ENCODE peak calls at places on chromosomes 12 and 14, in seven cellular contexts. Y, M, F, A, E, W and K are unnamed samples.

GRCh38 chr14:36462890-36463289 is 57.1 kb downstream of the NKX2-1 start:
- DNase-seq in Y (no peak), M (no peak), F (no peak), A (no peak), E (no peak), W (no peak), K (no peak)

GRCh38 chr14:26596722-26597030 is 1.2 kb downstream of the NOVA1 start:
- DNase-seq in Y (no peak), M (peak), F (peak), A (no peak), E (no peak), W (no peak), K (no peak)

GRCh38 chr12:1576410-1577240 is 17.8 kb downstream of the FBXL14 start:
- DNase-seq in Y (peak), M (peak), F (peak), A (no peak), E (no peak), W (no peak), K (no peak)

GRCh38 chr12:100706029-100706428 is 88.5 kb upstream of the ANO4 start:
- DNase-seq in Y (no peak), M (peak), F (no peak), A (peak), E (peak), W (no peak), K (no peak)

GRCh38 chr14:104109121-104109541 is 23.6 kb downstream of the ASPG start:
- DNase-seq in Y (peak), M (no peak), F (no peak), A (no peak), E (no peak), W (no peak), K (no peak)

GRCh38 chr12:7047318-7047717 is 13.2 kb upstream of the C1S start:
- DNase-seq in Y (no peak), M (no peak), F (no peak), A (no peak), E (no peak), W (no peak), K (no peak)

GRCh38 chr12:127363392-127363791 is 903.6 kb upstream of the TMEM132C start:
- DNase-seq in Y (no peak), M (no peak), F (no peak), A (peak), E (peak), W (no peak), K (no peak)

GRCh38 chr14:75303415-75303814 is 24.8 kb downstream of the FOS start:
- DNase-seq in Y (peak), M (peak), F (peak), A (peak), E (peak), W (peak), K (peak)

GRCh38 chr14:77124345-77125274 is 17.0 kb downstream of the ZDHHC22 start:
- DNase-seq in Y (peak), M (peak), F (peak), A (no peak), E (no peak), W (peak), K (peak)

GRCh38 chr12:127393896-127394295 is 873.1 kb upstream of the TMEM132C start:
- DNase-seq in Y (no peak), M (peak), F (no peak), A (peak), E (no peak), W (no peak), K (no peak)

GRCh38 chr12:51904951-51905471 is 2.3 kb upstream of the ACVRL1 start:
- DNase-seq in Y (no peak), M (peak), F (peak), A (no peak), E (no peak), W (no peak), K (no peak)

GRCh38 chr14:106875503-106875902 is 1349.1 kb downstream of the TMEM121 start:
- DNase-seq in Y (no peak), M (no peak), F (no peak), A (peak), E (no peak), W (peak), K (no peak)

GRCh38 chr14:96741151-96741977 is 55.8 kb upstream of the VRK1 start:
- DNase-seq in Y (peak), M (peak), F (peak), A (peak), E (no peak), W (peak), K (peak)

GRCh38 chr14:91059576-91060471 is 617 bp downstream of the RPS6KA5 start:
- DNase-seq in Y (peak), M (no peak), F (no peak), A (peak), E (no peak), W (peak), K (no peak)

GRCh38 chr14:99968931-99969330 is 96.3 kb upstream of the EVL start:
- DNase-seq in Y (no peak), M (peak), F (no peak), A (no peak), E (no peak), W (no peak), K (no peak)

GRCh38 chr12:110704750-110705149 is 15.8 kb upstream of the HVCN1 start:
- DNase-seq in Y (no peak), M (no peak), F (no peak), A (peak), E (peak), W (no peak), K (no peak)

GRCh38 chr14:60183724-60184596 is 18.8 kb upstream of the DHRS7 start:
- DNase-seq in Y (no peak), M (peak), F (no peak), A (peak), E (peak), W (no peak), K (no peak)

GRCh38 chr12:118430516-118430915 is 54.2 kb downstream of the SUDS3 start:
- DNase-seq in Y (no peak), M (no peak), F (no peak), A (no peak), E (no peak), W (no peak), K (no peak)

GRCh38 chr14:59707778-59708635 is 131.4 kb upstream of the CCDC175 start:
- DNase-seq in Y (no peak), M (peak), F (no peak), A (peak), E (no peak), W (no peak), K (no peak)

GRCh38 chr14:104891664-104892500 is 26.8 kb downstream of the CEP170B start:
- DNase-seq in Y (peak), M (no peak), F (peak), A (no peak), E (no peak), W (peak), K (no peak)

GRCh38 chr12:63353559-63353958 is 202.6 kb upstream of the AVPR1A start:
- DNase-seq in Y (no peak), M (no peak), F (no peak), A (peak), E (no peak), W (no peak), K (no peak)

GRCh38 chr12:81208193-81208946 is 130.5 kb downstream of the ACSS3 start:
- DNase-seq in Y (peak), M (peak), F (no peak), A (no peak), E (no peak), W (no peak), K (no peak)

GRCh38 chr12:27025116-27025515 is 2.8 kb downstream of the MED21 start:
- DNase-seq in Y (no peak), M (no peak), F (no peak), A (no peak), E (no peak), W (no peak), K (no peak)

GRCh38 chr12:15979096-15980091 is 68.3 kb downstream of the DERA start:
- DNase-seq in Y (no peak), M (peak), F (no peak), A (peak), E (no peak), W (no peak), K (no peak)

GRCh38 chr12:131060011-131060703 is 106.5 kb downstream of the ADGRD1 start:
- DNase-seq in Y (no peak), M (no peak), F (peak), A (no peak), E (no peak), W (no peak), K (no peak)

GRCh38 chr14:71692496-71692895 is 239.7 kb upstream of the RGS6 start:
- DNase-seq in Y (no peak), M (peak), F (no peak), A (peak), E (no peak), W (no peak), K (no peak)

GRCh38 chr12:124174406-124174805 is 120.5 kb upstream of the RFLNA start:
- DNase-seq in Y (no peak), M (peak), F (no peak), A (no peak), E (no peak), W (no peak), K (no peak)

GRCh38 chr14:61654026-61654425 is 41.3 kb upstream of the HIF1A start:
- DNase-seq in Y (no peak), M (no peak), F (no peak), A (no peak), E (no peak), W (no peak), K (no peak)

GRCh38 chr14:89182326-89182725 is 234.7 kb downstream of the FOXN3 start:
- DNase-seq in Y (no peak), M (no peak), F (no peak), A (no peak), E (no peak), W (no peak), K (no peak)

GRCh38 chr12:10098762-10099161 is at the start of gene CLEC1A:
- DNase-seq in Y (peak), M (no peak), F (peak), A (no peak), E (no peak), W (no peak), K (no peak)

GRCh38 chr12:400828-401227 is 616 bp upstream of the CCDC77 start:
- DNase-seq in Y (no peak), M (no peak), F (no peak), A (no peak), E (no peak), W (no peak), K (no peak)

GRCh38 chr12:402127-402456 is 648 bp downstream of the CCDC77 start:
- DNase-seq in Y (no peak), M (peak), F (no peak), A (peak), E (no peak), W (no peak), K (no peak)

DNA sequence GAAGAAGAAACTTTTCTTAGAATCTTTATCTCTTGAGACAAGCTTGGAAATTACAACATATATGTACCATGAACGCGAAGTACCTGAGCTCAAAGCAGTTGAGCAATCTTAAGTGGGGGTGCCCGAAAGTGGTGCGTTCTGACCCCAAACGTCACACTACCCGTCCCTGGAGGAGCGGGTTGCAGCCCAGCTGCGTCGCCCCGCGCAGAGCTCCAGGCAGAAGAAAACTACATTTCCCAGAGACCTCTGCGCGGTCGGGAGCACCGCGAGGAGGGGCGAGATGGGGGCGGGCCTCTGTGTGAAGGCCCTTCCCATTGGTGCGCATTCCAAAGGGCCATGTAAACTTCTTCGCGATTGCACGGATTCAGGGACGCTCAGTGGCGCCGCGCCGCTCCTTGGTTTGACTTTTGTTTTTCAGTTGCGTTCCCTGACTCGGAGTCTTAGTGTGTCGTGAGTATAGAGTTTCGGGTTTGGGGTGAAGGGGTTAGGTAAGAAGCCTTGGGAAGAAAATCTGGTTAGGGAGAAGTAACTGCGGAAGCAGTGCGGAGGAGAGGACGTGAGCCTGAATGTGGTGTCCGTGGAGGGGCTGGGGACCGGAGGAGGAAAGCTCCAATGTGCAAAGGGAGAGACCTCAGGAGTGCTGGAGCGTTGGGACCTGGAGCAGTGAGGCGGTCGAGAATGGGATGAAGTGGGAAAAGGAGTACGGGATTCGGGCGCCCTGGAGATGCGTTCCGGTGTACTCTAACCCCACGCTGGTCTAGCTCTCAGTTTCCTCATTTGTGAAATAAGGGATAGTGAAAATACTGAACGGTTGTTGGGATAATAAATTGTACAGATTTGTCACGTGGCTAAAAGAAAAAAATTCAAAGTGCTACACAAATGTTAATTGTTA is at the start of gene CCDC77:
- DNase-seq in Y (peak), M (peak), F (peak), A (peak), E (peak), W (peak), K (peak)
- TF ChIP-seq CTCF in Y (no peak), M (peak), F (peak), A (peak), E (peak), W (no peak), K (peak)

DNA sequence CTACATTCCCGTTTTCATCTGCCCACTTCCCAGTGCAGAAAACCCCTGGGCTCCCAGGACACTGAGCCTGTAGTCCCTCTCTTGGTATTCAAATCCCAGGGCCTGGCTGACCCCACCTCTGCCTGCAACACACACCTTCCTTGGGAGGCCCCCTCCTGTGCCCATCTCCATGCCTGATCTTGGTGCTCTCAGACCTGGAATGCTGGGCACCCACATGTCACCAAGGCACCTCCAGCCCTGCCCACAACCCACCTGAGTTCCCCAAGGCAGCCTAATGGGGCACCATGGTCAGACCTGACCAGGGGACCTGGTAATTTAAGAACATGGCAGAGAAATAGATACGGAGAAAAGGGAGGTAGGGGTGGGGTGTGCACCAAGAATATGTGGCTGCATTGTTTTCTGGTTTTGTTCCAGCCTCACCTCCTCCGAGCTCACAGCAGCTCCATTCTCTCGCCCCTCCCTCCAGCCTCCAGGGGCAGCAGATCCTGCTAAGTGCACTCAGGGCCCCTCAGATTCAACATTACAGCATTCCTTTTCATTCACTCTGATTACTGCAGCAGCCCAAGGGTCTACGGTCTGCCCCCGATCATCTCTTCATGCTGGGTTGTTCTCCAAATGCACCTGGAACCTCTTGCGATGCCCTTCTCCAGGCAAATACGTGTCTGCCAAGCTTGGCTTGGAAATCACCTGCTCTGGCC is 9.2 kb upstream of the HSP90AA1 start:
- DNase-seq in Y (peak), M (peak), F (no peak), A (no peak), E (no peak), W (no peak), K (no peak)
- TF ChIP-seq CTCF in Y (no peak), M (peak), F (no peak), A (no peak), E (no peak), W (no peak), K (no peak)

DNA sequence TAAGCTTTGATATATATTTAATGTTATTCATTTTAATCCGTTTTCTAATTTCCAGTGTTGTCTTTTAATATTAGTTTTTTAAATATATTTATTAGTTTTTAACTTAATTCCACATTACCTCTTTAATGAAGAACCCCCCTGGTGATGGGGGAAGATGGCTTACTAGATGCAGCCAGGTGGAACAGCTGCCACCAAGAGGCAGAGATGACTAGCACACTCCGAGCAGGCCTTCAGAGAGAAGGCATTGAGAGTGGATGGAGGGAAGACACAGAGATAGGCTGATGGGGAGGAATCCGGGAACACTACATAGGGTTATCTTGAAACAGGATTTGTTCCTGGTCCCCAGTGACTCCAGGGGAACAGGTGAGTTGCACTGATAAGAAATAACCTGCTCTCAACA is 771.6 kb downstream of the LRFN5 start:
- DNase-seq in Y (no peak), M (no peak), F (no peak), A (no peak), E (no peak), W (no peak), K (no peak)
- TF ChIP-seq CTCF in Y (no peak), M (no peak), F (no peak), A (no peak), E (no peak), W (no peak), K (no peak)

DNA sequence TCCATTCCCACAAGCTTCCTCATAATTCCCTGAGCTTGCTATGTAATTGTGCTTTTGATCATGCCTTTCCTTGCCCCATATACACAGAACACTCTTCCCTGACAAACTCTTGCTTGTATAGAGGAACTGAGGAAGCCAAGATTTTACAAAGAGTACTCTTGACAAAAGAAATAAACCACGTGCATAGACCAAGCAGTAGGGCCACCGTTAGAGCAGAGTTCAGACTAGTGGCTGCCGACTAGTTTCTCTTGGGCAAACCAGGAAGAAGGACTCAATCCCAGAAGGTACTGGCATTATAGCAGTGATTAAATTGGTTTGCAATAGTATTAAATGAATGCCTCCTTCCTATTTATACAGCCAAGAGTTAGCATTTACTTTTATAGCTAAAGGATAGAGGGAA is 146.1 kb downstream of the RAD51B start:
- DNase-seq in Y (no peak), M (no peak), F (no peak), A (no peak), E (no peak), W (no peak), K (no peak)
- TF ChIP-seq CTCF in Y (no peak), M (no peak), F (no peak), A (no peak), E (no peak), W (no peak), K (no peak)

DNA sequence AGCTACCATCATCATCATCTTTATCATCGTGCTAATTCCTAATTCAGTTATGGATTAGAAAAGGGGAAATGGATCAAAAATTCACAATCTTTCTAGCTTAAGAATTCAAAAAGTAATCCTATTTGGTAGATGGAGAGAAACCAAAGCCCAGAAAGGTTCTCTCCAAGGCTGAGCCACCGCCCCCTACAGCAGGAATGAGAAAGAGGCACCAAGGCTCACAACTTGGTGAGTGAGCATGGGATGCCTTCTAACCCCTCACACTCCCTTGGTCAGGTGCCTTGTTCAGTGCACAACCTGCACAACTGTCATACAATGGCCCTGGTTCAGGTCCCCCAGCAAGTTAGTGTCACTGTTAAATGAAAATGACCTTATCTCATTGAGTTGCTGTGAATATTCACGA is 171.5 kb downstream of the ANO2 start:
- DNase-seq in Y (no peak), M (no peak), F (no peak), A (no peak), E (no peak), W (no peak), K (no peak)
- TF ChIP-seq CTCF in Y (no peak), M (no peak), F (no peak), A (no peak), E (peak), W (no peak), K (no peak)

DNA sequence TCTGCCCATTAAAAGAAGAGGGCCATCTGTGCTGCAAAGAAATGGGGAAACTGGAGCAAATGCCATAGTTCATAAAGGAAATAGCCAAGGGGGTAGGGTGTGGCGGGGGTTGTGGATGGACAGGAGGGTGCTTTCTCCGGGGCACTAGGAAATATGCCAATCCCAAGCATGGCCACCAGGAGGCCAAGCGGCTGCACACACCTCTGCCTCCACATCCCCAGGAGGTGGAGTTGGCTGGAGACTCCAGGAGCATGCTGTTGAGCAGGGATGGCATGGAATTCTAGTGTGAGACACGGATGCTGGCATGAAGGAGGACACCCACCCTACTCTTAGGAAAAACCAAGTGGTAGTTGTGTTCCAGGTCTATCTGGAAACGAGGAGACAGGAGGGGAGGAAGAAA is 25.2 kb downstream of the NID2 start:
- DNase-seq in Y (peak), M (peak), F (no peak), A (peak), E (peak), W (no peak), K (no peak)
- TF ChIP-seq CTCF in Y (peak), M (peak), F (peak), A (peak), E (peak), W (peak), K (peak)